ENCODE peak calls at places on chromosomes 7 and 10, in four cellular contexts. L is epithelial cell of esophagus, W is prostate gland, O is right lobe of liver. K is an unnamed sample.

GRCh38 chr10:79069325-79070090 is 742 bp downstream of the ZMIZ1 start:
- DNase-seq in L (peak), O (peak), W (no peak), K (no peak)

GRCh38 chr10:131132681-131133080 is 178.8 kb downstream of the TCERG1L start:
- DNase-seq in W (no peak), O (no peak), L (no peak), K (no peak)

GRCh38 chr10:73907841-73908517 is 3.0 kb upstream of the PLAU start:
- DNase-seq in W (no peak), O (no peak), L (peak), K (no peak)

GRCh38 chr7:66359656-66360211 is 154.6 kb downstream of the TPST1 start:
- DNase-seq in O (no peak), W (peak), L (peak), K (peak)

GRCh38 chr10:13990918-13991317 is 339.8 kb downstream of the FRMD4A start:
- DNase-seq in L (no peak), O (no peak), W (peak), K (no peak)

GRCh38 chr7:27943261-27943660 is 203.3 kb downstream of the TAX1BP1 start:
- DNase-seq in W (no peak), O (no peak), L (no peak), K (no peak)

GRCh38 chr10:73586583-73586984 is 4.6 kb downstream of the USP54 start:
- DNase-seq in O (peak), W (peak), L (peak), K (no peak)

GRCh38 chr7:5218564-5219360 is 28.7 kb downstream of the WIPI2 start:
- DNase-seq in L (no peak), W (no peak), O (no peak), K (peak)

GRCh38 chr7:66847879-66848810 is 72.9 kb upstream of the TMEM248 start:
- DNase-seq in L (peak), O (peak), W (no peak), K (no peak)

GRCh38 chr10:47262606-47263295 is 37.2 kb upstream of the GDF10 start:
- DNase-seq in L (no peak), O (no peak), W (no peak), K (no peak)

GRCh38 chr10:97827778-97828291 is 21.8 kb upstream of the GOLGA7B start:
- DNase-seq in W (no peak), L (peak), O (no peak), K (no peak)

GRCh38 chr10:71562884-71563283 is 156.7 kb downstream of the C10orf105 start:
- DNase-seq in L (no peak), W (no peak), O (no peak), K (no peak)

GRCh38 chr10:114571316-114571999 is 86.6 kb downstream of the ABLIM1 start:
- DNase-seq in W (peak), L (peak), O (no peak), K (no peak)

GRCh38 chr10:15293862-15294835 is 76.9 kb downstream of the FAM171A1 start:
- DNase-seq in L (no peak), O (no peak), W (no peak), K (no peak)

GRCh38 chr10:112528235-112528634 is 81.2 kb downstream of the VTI1A start:
- DNase-seq in O (no peak), L (no peak), W (no peak), K (no peak)

GRCh38 chr7:69825031-69825681 is 226.9 kb downstream of the AUTS2 start:
- DNase-seq in O (no peak), L (no peak), W (no peak), K (no peak)

GRCh38 chr7:69823151-69823744 is 225.0 kb downstream of the AUTS2 start:
- DNase-seq in L (no peak), W (no peak), O (no peak), K (no peak)

GRCh38 chr7:69826283-69826682 is 228.0 kb downstream of the AUTS2 start:
- DNase-seq in L (no peak), O (no peak), W (no peak), K (no peak)

GRCh38 chr7:69832356-69832755 is 234.1 kb downstream of the AUTS2 start:
- DNase-seq in L (no peak), O (no peak), W (no peak), K (no peak)

GRCh38 chr7:69827140-69827919 is 229.1 kb downstream of the AUTS2 start:
- DNase-seq in L (no peak), O (no peak), W (no peak), K (no peak)
- H3K4me3 ChIP-seq in L (no peak), O (no peak), W (no peak), K (no peak)

GRCh38 chr7:123711832-123712293 is 36.9 kb downstream of the WASL start:
- DNase-seq in L (peak), W (no peak), O (no peak), K (no peak)
- H3K4me3 ChIP-seq in L (no peak), W (no peak), O (no peak), K (no peak)

GRCh38 chr10:74963549-74963948 is 137.1 kb downstream of the KAT6B start:
- DNase-seq in L (no peak), O (no peak), W (no peak), K (no peak)

GRCh38 chr10:74969093-74969492 is 142.4 kb upstream of the SAMD8 start:
- DNase-seq in O (no peak), L (no peak), W (no peak), K (no peak)

GRCh38 chr10:74968621-74969019 is 142.2 kb downstream of the KAT6B start:
- DNase-seq in W (no peak), O (no peak), L (no peak), K (no peak)

GRCh38 chr10:74969530-74969929 is 141.9 kb upstream of the SAMD8 start:
- DNase-seq in O (no peak), W (no peak), L (no peak), K (no peak)

GRCh38 chr10:74967850-74968620 is 141.6 kb downstream of the KAT6B start:
- DNase-seq in O (no peak), L (peak), W (no peak), K (no peak)
- H3K4me3 ChIP-seq in O (no peak), L (no peak), W (no peak), K (no peak)

GRCh38 chr7:127378537-127378936 is 14.0 kb downstream of the ZNF800 start:
- DNase-seq in L (no peak), O (no peak), W (no peak), K (no peak)
- H3K4me3 ChIP-seq in L (no peak), O (no peak), W (no peak), K (no peak)

K was measured in RWPE2.